ENCODE peak calls at places on chromosomes 7 and 10, in seven cellular contexts. T is aorta, A is neural progenitor cell, P is tibial nerve, N is pancreas, K is foreskin keratinocyte, U is HepG2. R is an unnamed sample.

GRCh38 chr10:72351479-72351878 is 3.2 kb downstream of the DNAJB12 start:
- DNase-seq in T (no peak), A (no peak), P (no peak), N (no peak), K (no peak), U (no peak), R (no peak)

GRCh38 chr7:152574892-152575511 is 100.9 kb downstream of the XRCC2 start:
- DNase-seq in T (no peak), A (no peak), P (no peak), N (no peak), K (peak; percentile 35), U (no peak), R (no peak)

GRCh38 chr10:43461950-43462349 is 25.0 kb downstream of the ZNF487 start:
- DNase-seq in T (no peak), A (peak; percentile 86), P (no peak), N (no peak), K (peak; percentile 68), U (peak; percentile 84), R (no peak)

GRCh38 chr10:11846542-11846941 is 23.4 kb downstream of the PROSER2 start:
- DNase-seq in T (no peak), A (no peak), P (no peak), N (no peak), K (no peak), U (no peak), R (no peak)

GRCh38 chr7:140062118-140062527 is 628 bp downstream of the PARP12 start:
- DNase-seq in T (peak; percentile 60), A (no peak), P (no peak), N (peak; percentile 28), K (peak; percentile 45), U (no peak), R (no peak)

GRCh38 chr10:49710966-49711365 is 31.5 kb downstream of the C10orf53 start:
- DNase-seq in T (no peak), A (no peak), P (no peak), N (no peak), K (no peak), U (no peak), R (no peak)

GRCh38 chr10:101536800-101537199 is 51.3 kb downstream of the POLL start:
- DNase-seq in T (no peak), A (peak; percentile 73), P (no peak), N (no peak), K (peak; percentile 15), U (peak; percentile 23), R (no peak)

GRCh38 chr10:29412452-29413004 is 123.7 kb downstream of the LYZL1 start:
- DNase-seq in T (no peak), A (no peak), P (no peak), N (no peak), K (no peak), U (peak; percentile 85), R (no peak)

GRCh38 chr10:11145498-11145855 is 127.8 kb downstream of the CELF2 start:
- DNase-seq in T (peak; percentile 66), A (no peak), P (no peak), N (no peak), K (no peak), U (no peak), R (no peak)

GRCh38 chr10:131021246-131021895 is 290.1 kb downstream of the TCERG1L start:
- DNase-seq in T (no peak), A (no peak), P (no peak), N (peak; percentile 91), K (no peak), U (no peak), R (no peak)

GRCh38 chr7:100211342-100211780 is 8.4 kb upstream of the PVRIG start:
- DNase-seq in T (no peak), A (no peak), P (no peak), N (no peak), K (no peak), U (no peak), R (no peak)

GRCh38 chr10:1534820-1535219 is 202.5 kb downstream of the ADARB2 start:
- DNase-seq in T (no peak), A (no peak), P (no peak), N (no peak), K (no peak), U (no peak), R (no peak)

GRCh38 chr10:47306429-47307210 is 6.6 kb downstream of the GDF10 start:
- DNase-seq in T (no peak), A (no peak), P (no peak), N (peak; percentile 63), K (no peak), U (no peak), R (no peak)

GRCh38 chr7:112449353-112449752 is 907 bp upstream of the IFRD1 start:
- DNase-seq in T (peak; percentile 38), A (no peak), P (no peak), N (peak; percentile 66), K (peak; percentile 88), U (peak; percentile 60), R (peak; percentile 53)

GRCh38 chr7:22120391-22121053 is 174.8 kb upstream of the CDCA7L start:
- DNase-seq in T (no peak), A (no peak), P (no peak), N (no peak), K (no peak), U (no peak), R (no peak)
- H3K27ac ChIP-seq in T (no peak overlapping the region), A (no peak overlapping the region), P (no peak overlapping the region), N (no peak overlapping the region), K (no peak overlapping the region), U (no peak overlapping the region), R (peak overlapping the region; percentile 14)

GRCh38 chr10:65291276-65291675 is 1634.6 kb upstream of the LRRTM3 start:
- DNase-seq in T (no peak), A (no peak), P (no peak), N (no peak), K (no peak), U (no peak), R (no peak)
- H3K27ac ChIP-seq in T (no peak overlapping the region), A (no peak overlapping the region), P (no peak overlapping the region), N (no peak overlapping the region), K (no peak overlapping the region), U (no peak overlapping the region), R (no peak overlapping the region)

GRCh38 chr10:133526957-133527588 is at the start of gene CYP2E1:
- DNase-seq in T (no peak), A (no peak), P (no peak), N (no peak), K (no peak), U (no peak), R (no peak)
- H3K27ac ChIP-seq in T (no peak within 1 kb of the TSS), A (no peak within 1 kb of the TSS), P (no peak within 1 kb of the TSS), N (no peak within 1 kb of the TSS), K (no peak within 1 kb of the TSS), U (no peak within 1 kb of the TSS), R (no peak within 1 kb of the TSS)

GRCh38 chr7:81007053-81007452 is 88.2 kb upstream of the SEMA3C start:
- DNase-seq in T (no peak), A (no peak), P (no peak), N (no peak), K (no peak), U (no peak), R (no peak)
- H3K27ac ChIP-seq in T (no peak overlapping the region), A (no peak overlapping the region), P (no peak overlapping the region), N (no peak overlapping the region), K (no peak overlapping the region), U (no peak overlapping the region), R (no peak overlapping the region)

DNA sequence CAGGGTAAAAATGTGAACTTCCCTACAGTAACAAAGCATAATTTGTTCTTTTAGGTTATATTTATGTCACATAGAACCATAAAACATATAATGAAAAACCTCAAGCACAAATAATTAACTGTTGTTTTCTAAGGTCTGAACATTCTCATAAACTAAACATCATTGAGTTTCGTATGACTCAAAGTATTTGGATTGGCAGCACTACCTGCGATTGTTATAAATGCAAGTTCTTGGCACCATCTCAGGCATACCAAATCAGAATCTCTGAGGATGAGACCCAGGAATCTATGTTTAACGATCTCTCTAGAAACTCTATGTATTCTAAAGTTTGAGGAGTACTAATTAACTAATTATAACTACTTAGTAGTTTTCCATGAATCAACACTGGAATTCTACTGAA is 22.5 kb downstream of the ORC5 start:
- DNase-seq in T (no peak), A (no peak), P (no peak), N (no peak), K (no peak), U (no peak), R (no peak)
- H3K27ac ChIP-seq in T (no peak overlapping the region), A (no peak overlapping the region), P (no peak overlapping the region), N (no peak overlapping the region), K (no peak overlapping the region), U (no peak overlapping the region), R (no peak overlapping the region)